ENCODE peak calls at places on chromosomes 13 and 19, in ten cellular contexts. One of them, this sample, is unnamed.

GRCh38 chr13:40464991-40465390 is 201.4 kb downstream of the FOXO1 start:
- DNase-seq in mesendoderm: no peak
- DNase-seq in SK-N-MC: no peak
- DNase-seq in transverse colon: no peak
- DNase-seq in mammary epithelial cell: peak; percentile 77
- DNase-seq in Peyer's patch: no peak
- DNase-seq in neuronal stem cell: no peak
- DNase-seq in fibroblast of lung: no peak
- DNase-seq in colonic mucosa: no peak
- DNase-seq in left ventricle myocardium inferior: no peak
- DNase-seq in this sample: no peak

GRCh38 chr13:79799466-79799865 is 318.5 kb downstream of the NDFIP2 start:
- DNase-seq in mesendoderm: no peak
- DNase-seq in SK-N-MC: peak; percentile 30
- DNase-seq in transverse colon: no peak
- DNase-seq in mammary epithelial cell: no peak
- DNase-seq in Peyer's patch: no peak
- DNase-seq in neuronal stem cell: no peak
- DNase-seq in fibroblast of lung: no peak
- DNase-seq in colonic mucosa: no peak
- DNase-seq in left ventricle myocardium inferior: no peak
- DNase-seq in this sample: no peak

GRCh38 chr13:19860884-19861655 is 2.4 kb downstream of the ZMYM5 start:
- DNase-seq in mesendoderm: peak; percentile 62
- DNase-seq in SK-N-MC: no peak
- DNase-seq in transverse colon: no peak
- DNase-seq in mammary epithelial cell: peak; percentile 89
- DNase-seq in Peyer's patch: no peak
- DNase-seq in neuronal stem cell: peak; percentile 15
- DNase-seq in fibroblast of lung: peak; percentile 69
- DNase-seq in colonic mucosa: no peak
- DNase-seq in left ventricle myocardium inferior: no peak
- DNase-seq in this sample: no peak

GRCh38 chr13:77415253-77416127 is 88.6 kb upstream of the MYCBP2 start:
- DNase-seq in mesendoderm: no peak
- DNase-seq in SK-N-MC: no peak
- DNase-seq in transverse colon: no peak
- DNase-seq in mammary epithelial cell: no peak
- DNase-seq in Peyer's patch: no peak
- DNase-seq in neuronal stem cell: no peak
- DNase-seq in fibroblast of lung: no peak
- DNase-seq in colonic mucosa: no peak
- DNase-seq in left ventricle myocardium inferior: no peak
- DNase-seq in this sample: no peak

GRCh38 chr13:76703621-76704020 is 182.6 kb downstream of the KCTD12 start:
- DNase-seq in mesendoderm: no peak
- DNase-seq in SK-N-MC: no peak
- DNase-seq in transverse colon: no peak
- DNase-seq in mammary epithelial cell: no peak
- DNase-seq in Peyer's patch: no peak
- DNase-seq in neuronal stem cell: no peak
- DNase-seq in fibroblast of lung: no peak
- DNase-seq in colonic mucosa: no peak
- DNase-seq in left ventricle myocardium inferior: no peak
- DNase-seq in this sample: no peak

GRCh38 chr13:95710313-95710712 is 33.4 kb downstream of the DNAJC3 start:
- DNase-seq in mesendoderm: no peak
- DNase-seq in SK-N-MC: no peak
- DNase-seq in transverse colon: no peak
- DNase-seq in mammary epithelial cell: peak; percentile 67
- DNase-seq in Peyer's patch: no peak
- DNase-seq in neuronal stem cell: no peak
- DNase-seq in fibroblast of lung: peak; percentile 66
- DNase-seq in colonic mucosa: no peak
- DNase-seq in left ventricle myocardium inferior: no peak
- DNase-seq in this sample: no peak

GRCh38 chr13:27339299-27339698 is 68.7 kb downstream of the RASL11A start:
- DNase-seq in mesendoderm: peak; percentile 90
- DNase-seq in SK-N-MC: peak; percentile 8
- DNase-seq in transverse colon: peak; percentile 44
- DNase-seq in mammary epithelial cell: peak; percentile 20
- DNase-seq in Peyer's patch: no peak
- DNase-seq in neuronal stem cell: no peak
- DNase-seq in fibroblast of lung: peak; percentile 20
- DNase-seq in colonic mucosa: peak; percentile 38
- DNase-seq in left ventricle myocardium inferior: no peak
- DNase-seq in this sample: peak; percentile 71

GRCh38 chr13:37164635-37165034 is 59.2 kb upstream of the CSNK1A1L start:
- DNase-seq in mesendoderm: no peak
- DNase-seq in SK-N-MC: no peak
- DNase-seq in transverse colon: no peak
- DNase-seq in mammary epithelial cell: no peak
- DNase-seq in Peyer's patch: no peak
- DNase-seq in neuronal stem cell: no peak
- DNase-seq in fibroblast of lung: no peak
- DNase-seq in colonic mucosa: no peak
- DNase-seq in left ventricle myocardium inferior: no peak
- DNase-seq in this sample: no peak

GRCh38 chr13:31314961-31315360 is 115.2 kb downstream of the B3GLCT start:
- DNase-seq in mesendoderm: no peak
- DNase-seq in SK-N-MC: no peak
- DNase-seq in transverse colon: no peak
- DNase-seq in mammary epithelial cell: no peak
- DNase-seq in Peyer's patch: no peak
- DNase-seq in neuronal stem cell: no peak
- DNase-seq in fibroblast of lung: no peak
- DNase-seq in colonic mucosa: no peak
- DNase-seq in left ventricle myocardium inferior: no peak
- DNase-seq in this sample: no peak
- H3K27ac ChIP-seq in mesendoderm: no peak overlapping the region
- H3K27ac ChIP-seq in SK-N-MC: no peak overlapping the region
- H3K27ac ChIP-seq in transverse colon: no peak overlapping the region
- H3K27ac ChIP-seq in mammary epithelial cell: no peak overlapping the region
- H3K27ac ChIP-seq in Peyer's patch: no peak overlapping the region
- H3K27ac ChIP-seq in neuronal stem cell: no peak overlapping the region
- H3K27ac ChIP-seq in fibroblast of lung: no peak overlapping the region
- H3K27ac ChIP-seq in colonic mucosa: no peak overlapping the region
- H3K27ac ChIP-seq in left ventricle myocardium inferior: no peak overlapping the region
- H3K27ac ChIP-seq in this sample: no peak overlapping the region

GRCh38 chr13:26246154-26246553 is 7.8 kb upstream of the CDK8 start:
- DNase-seq in mesendoderm: peak; percentile 13
- DNase-seq in SK-N-MC: no peak
- DNase-seq in transverse colon: no peak
- DNase-seq in mammary epithelial cell: no peak
- DNase-seq in Peyer's patch: no peak
- DNase-seq in neuronal stem cell: no peak
- DNase-seq in fibroblast of lung: no peak
- DNase-seq in colonic mucosa: no peak
- DNase-seq in left ventricle myocardium inferior: no peak
- DNase-seq in this sample: no peak

GRCh38 chr13:26253262-26253786 is 605 bp upstream of the CDK8 start:
- DNase-seq in mesendoderm: no peak
- DNase-seq in SK-N-MC: no peak
- DNase-seq in transverse colon: no peak
- DNase-seq in mammary epithelial cell: no peak
- DNase-seq in Peyer's patch: no peak
- DNase-seq in neuronal stem cell: no peak
- DNase-seq in fibroblast of lung: no peak
- DNase-seq in colonic mucosa: no peak
- DNase-seq in left ventricle myocardium inferior: no peak
- DNase-seq in this sample: no peak

GRCh38 chr13:26247011-26247410 is 6.9 kb upstream of the CDK8 start:
- DNase-seq in mesendoderm: no peak
- DNase-seq in SK-N-MC: no peak
- DNase-seq in transverse colon: no peak
- DNase-seq in mammary epithelial cell: no peak
- DNase-seq in Peyer's patch: no peak
- DNase-seq in neuronal stem cell: no peak
- DNase-seq in fibroblast of lung: no peak
- DNase-seq in colonic mucosa: no peak
- DNase-seq in left ventricle myocardium inferior: no peak
- DNase-seq in this sample: no peak

GRCh38 chr13:26247608-26248007 is 6.3 kb upstream of the CDK8 start:
- DNase-seq in mesendoderm: peak; percentile 14
- DNase-seq in SK-N-MC: no peak
- DNase-seq in transverse colon: no peak
- DNase-seq in mammary epithelial cell: no peak
- DNase-seq in Peyer's patch: no peak
- DNase-seq in neuronal stem cell: no peak
- DNase-seq in fibroblast of lung: no peak
- DNase-seq in colonic mucosa: no peak
- DNase-seq in left ventricle myocardium inferior: no peak
- DNase-seq in this sample: no peak

GRCh38 chr13:26249551-26249950 is 4.4 kb upstream of the CDK8 start:
- DNase-seq in mesendoderm: no peak
- DNase-seq in SK-N-MC: no peak
- DNase-seq in transverse colon: no peak
- DNase-seq in mammary epithelial cell: no peak
- DNase-seq in Peyer's patch: no peak
- DNase-seq in neuronal stem cell: no peak
- DNase-seq in fibroblast of lung: no peak
- DNase-seq in colonic mucosa: no peak
- DNase-seq in left ventricle myocardium inferior: no peak
- DNase-seq in this sample: no peak
- H3K27ac ChIP-seq in mesendoderm: no peak overlapping the region
- H3K27ac ChIP-seq in SK-N-MC: no peak overlapping the region
- H3K27ac ChIP-seq in transverse colon: no peak overlapping the region
- H3K27ac ChIP-seq in mammary epithelial cell: no peak overlapping the region
- H3K27ac ChIP-seq in Peyer's patch: no peak overlapping the region
- H3K27ac ChIP-seq in neuronal stem cell: no peak overlapping the region
- H3K27ac ChIP-seq in fibroblast of lung: no peak overlapping the region
- H3K27ac ChIP-seq in colonic mucosa: no peak overlapping the region
- H3K27ac ChIP-seq in left ventricle myocardium inferior: no peak overlapping the region
- H3K27ac ChIP-seq in this sample: no peak overlapping the region

DNA sequence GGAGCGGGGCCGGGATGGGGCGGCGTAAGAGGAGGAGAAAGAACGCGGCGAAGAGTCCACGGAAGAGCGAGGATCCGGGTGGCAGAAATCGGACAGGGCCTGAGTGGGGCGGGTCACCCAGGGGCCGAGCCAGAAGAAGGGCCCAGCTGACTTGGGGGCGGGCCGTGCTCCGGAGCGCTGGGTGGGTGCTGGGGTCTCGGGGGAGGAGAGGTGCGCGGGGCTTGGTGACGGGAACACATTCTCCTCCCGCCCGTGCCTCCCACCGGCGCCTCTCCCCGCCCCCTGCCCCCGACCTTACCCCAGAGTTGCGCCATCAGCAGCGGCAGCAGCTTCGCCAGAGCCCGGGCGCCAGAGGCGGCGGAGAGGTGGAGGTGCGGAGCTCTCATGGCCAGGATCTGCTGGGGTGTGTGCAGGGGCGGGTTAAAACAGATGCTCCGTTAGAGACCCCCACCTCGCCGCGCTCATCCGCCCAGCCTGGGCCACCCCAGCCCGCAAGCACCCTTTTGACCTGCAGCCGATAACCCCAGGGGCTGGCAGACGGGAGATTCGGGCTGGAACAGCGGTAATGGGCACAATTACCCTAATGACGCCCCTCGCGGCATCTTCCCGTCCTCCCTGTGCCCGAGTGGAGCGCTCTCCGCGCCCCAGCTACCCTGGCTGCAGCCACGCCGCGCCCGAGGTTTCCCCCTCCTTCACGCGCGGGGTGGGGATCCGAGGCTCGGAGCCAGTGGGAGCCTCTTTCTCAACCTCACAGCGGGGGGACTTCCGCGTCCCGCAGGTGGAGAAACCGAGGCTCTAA is 565 bp downstream of the KLK10 start:
- DNase-seq in mesendoderm: peak; percentile 60
- DNase-seq in SK-N-MC: no peak
- DNase-seq in transverse colon: no peak
- DNase-seq in mammary epithelial cell: peak; percentile 70
- DNase-seq in Peyer's patch: no peak
- DNase-seq in neuronal stem cell: no peak
- DNase-seq in fibroblast of lung: no peak
- DNase-seq in colonic mucosa: no peak
- DNase-seq in left ventricle myocardium inferior: no peak
- DNase-seq in this sample: no peak
- H3K27ac ChIP-seq in mesendoderm: no peak overlapping the region
- H3K27ac ChIP-seq in SK-N-MC: no peak overlapping the region
- H3K27ac ChIP-seq in transverse colon: no peak overlapping the region
- H3K27ac ChIP-seq in mammary epithelial cell: peak overlapping the region; percentile 78
- H3K27ac ChIP-seq in Peyer's patch: peak overlapping the region; percentile 12
- H3K27ac ChIP-seq in neuronal stem cell: no peak overlapping the region
- H3K27ac ChIP-seq in fibroblast of lung: no peak overlapping the region
- H3K27ac ChIP-seq in colonic mucosa: no peak overlapping the region
- H3K27ac ChIP-seq in left ventricle myocardium inferior: no peak overlapping the region
- H3K27ac ChIP-seq in this sample: no peak overlapping the region

DNA sequence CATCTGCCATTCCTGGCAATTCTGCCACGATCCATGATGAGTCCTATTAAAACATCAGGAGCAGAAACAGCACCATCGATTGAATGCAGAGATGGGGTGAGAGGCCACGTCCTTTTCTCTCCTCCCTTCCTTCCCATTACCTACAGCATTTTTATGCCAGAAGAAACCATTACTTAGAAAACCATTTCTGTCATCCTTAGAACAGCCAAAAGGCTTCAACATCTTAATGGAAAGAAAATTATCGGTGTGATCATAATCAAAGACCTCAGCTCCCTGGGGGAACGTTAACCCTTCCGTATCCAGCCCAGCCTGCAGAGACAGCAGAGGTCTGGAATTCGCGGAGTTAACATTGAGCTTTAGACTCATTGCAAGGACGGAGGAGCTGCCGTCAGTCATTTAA is 55.9 kb upstream of the SIAH3 start:
- DNase-seq in mesendoderm: no peak
- DNase-seq in SK-N-MC: no peak
- DNase-seq in transverse colon: no peak
- DNase-seq in mammary epithelial cell: no peak
- DNase-seq in Peyer's patch: no peak
- DNase-seq in neuronal stem cell: no peak
- DNase-seq in fibroblast of lung: no peak
- DNase-seq in colonic mucosa: no peak
- DNase-seq in left ventricle myocardium inferior: no peak
- DNase-seq in this sample: no peak
- H3K27ac ChIP-seq in mesendoderm: no peak overlapping the region
- H3K27ac ChIP-seq in SK-N-MC: no peak overlapping the region
- H3K27ac ChIP-seq in transverse colon: no peak overlapping the region
- H3K27ac ChIP-seq in mammary epithelial cell: no peak overlapping the region
- H3K27ac ChIP-seq in Peyer's patch: no peak overlapping the region
- H3K27ac ChIP-seq in neuronal stem cell: no peak overlapping the region
- H3K27ac ChIP-seq in fibroblast of lung: no peak overlapping the region
- H3K27ac ChIP-seq in colonic mucosa: no peak overlapping the region
- H3K27ac ChIP-seq in left ventricle myocardium inferior: no peak overlapping the region
- H3K27ac ChIP-seq in this sample: no peak overlapping the region

DNA sequence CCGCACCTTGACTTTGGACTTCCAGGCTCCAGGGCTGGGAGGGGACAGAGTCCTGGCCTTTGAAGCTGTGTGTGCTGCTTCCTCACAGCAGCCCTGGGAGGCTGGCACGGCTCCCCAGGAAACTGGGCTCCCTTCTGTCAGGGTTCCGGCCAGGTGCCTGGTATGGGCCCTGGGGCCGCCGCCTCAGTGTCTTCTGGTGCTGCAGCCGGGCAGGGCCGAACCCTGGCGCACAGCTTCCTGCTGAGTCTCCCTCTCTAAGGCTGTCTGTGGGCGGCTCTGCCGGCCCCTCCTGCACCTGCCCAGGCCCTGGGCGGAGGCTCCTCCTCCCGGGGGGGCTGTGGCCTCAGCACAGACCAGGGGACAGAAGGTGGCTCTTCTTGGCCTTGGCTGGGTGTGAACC is 32.4 kb downstream of the GPX4 start:
- DNase-seq in mesendoderm: no peak
- DNase-seq in SK-N-MC: no peak
- DNase-seq in transverse colon: peak; percentile 76
- DNase-seq in mammary epithelial cell: no peak
- DNase-seq in Peyer's patch: peak; percentile 87
- DNase-seq in neuronal stem cell: no peak
- DNase-seq in fibroblast of lung: no peak
- DNase-seq in colonic mucosa: peak; percentile 76
- DNase-seq in left ventricle myocardium inferior: no peak
- DNase-seq in this sample: peak; percentile 91
- H3K27ac ChIP-seq in mesendoderm: no peak overlapping the region
- H3K27ac ChIP-seq in SK-N-MC: no peak overlapping the region
- H3K27ac ChIP-seq in transverse colon: peak overlapping the region; percentile 73
- H3K27ac ChIP-seq in mammary epithelial cell: no peak overlapping the region
- H3K27ac ChIP-seq in Peyer's patch: peak overlapping the region; percentile 88
- H3K27ac ChIP-seq in neuronal stem cell: no peak overlapping the region
- H3K27ac ChIP-seq in fibroblast of lung: no peak overlapping the region
- H3K27ac ChIP-seq in colonic mucosa: peak overlapping the region; percentile 79
- H3K27ac ChIP-seq in left ventricle myocardium inferior: peak overlapping the region; percentile 30
- H3K27ac ChIP-seq in this sample: peak overlapping the region; percentile 88